ENCODE peak calls at places on chromosomes 11 and 22, in seven cellular contexts. T is lung, S is RWPE1, D is transverse colon, I is heart left ventricle, V is left ventricle myocardium inferior, O is SK-N-SH. N is an unnamed sample.

GRCh38 chr22:26431151-26431995 is 2.3 kb downstream of the ASPHD2 start:
- DNase-seq in T (no peak), S (no peak), D (no peak), I (no peak), V (no peak), O (no peak), N (no peak)

GRCh38 chr11:59801981-59802638 is 8.5 kb downstream of the MRPL16 start:
- DNase-seq in T (no peak), S (no peak), D (no peak), I (peak), V (no peak), O (peak), N (no peak)

GRCh38 chr11:104731890-104732289 is 166.4 kb downstream of the CASP12 start:
- DNase-seq in T (no peak), S (no peak), D (no peak), I (no peak), V (no peak), O (no peak), N (no peak)

GRCh38 chr22:50269573-50270301 is 443 bp downstream of the MAPK11 start:
- DNase-seq in T (no peak), S (no peak), D (no peak), I (no peak), V (peak), O (peak), N (peak)

GRCh38 chr11:26584818-26585217 is 12.8 kb upstream of the MUC15 start:
- DNase-seq in T (no peak), S (peak), D (no peak), I (no peak), V (no peak), O (no peak), N (peak)

GRCh38 chr11:131838016-131838415 is 467.6 kb downstream of the NTM start:
- DNase-seq in T (no peak), S (no peak), D (no peak), I (no peak), V (no peak), O (no peak), N (no peak)

GRCh38 chr22:30286813-30287625 is 2.3 kb downstream of the CASTOR1 start:
- DNase-seq in T (peak), S (no peak), D (peak), I (peak), V (peak), O (peak), N (peak)

GRCh38 chr22:44063462-44064371 is 39.6 kb downstream of the PARVB start:
- DNase-seq in T (no peak), S (no peak), D (no peak), I (no peak), V (no peak), O (no peak), N (no peak)

GRCh38 chr11:64888761-64889511 is 10.5 kb upstream of the EHD1 start:
- DNase-seq in T (no peak), S (no peak), D (peak), I (no peak), V (no peak), O (no peak), N (peak)
- H3K27ac ChIP-seq in T (no peak), S (peak), D (peak), I (no peak), V (peak), O (no peak), N (peak)

GRCh38 chr11:113193894-113194293 is 120.5 kb upstream of the TTC12 start:
- DNase-seq in T (no peak), S (no peak), D (no peak), I (peak), V (peak), O (peak), N (no peak)

GRCh38 chr11:113189909-113190667 is 124.3 kb upstream of the TTC12 start:
- DNase-seq in T (no peak), S (peak), D (no peak), I (peak), V (peak), O (no peak), N (no peak)

GRCh38 chr11:113192121-113192925 is 122.1 kb upstream of the TTC12 start:
- DNase-seq in T (no peak), S (no peak), D (no peak), I (no peak), V (no peak), O (peak), N (no peak)

GRCh38 chr11:113195728-113196127 is 118.7 kb upstream of the TTC12 start:
- DNase-seq in T (no peak), S (no peak), D (no peak), I (no peak), V (no peak), O (no peak), N (no peak)

DNA sequence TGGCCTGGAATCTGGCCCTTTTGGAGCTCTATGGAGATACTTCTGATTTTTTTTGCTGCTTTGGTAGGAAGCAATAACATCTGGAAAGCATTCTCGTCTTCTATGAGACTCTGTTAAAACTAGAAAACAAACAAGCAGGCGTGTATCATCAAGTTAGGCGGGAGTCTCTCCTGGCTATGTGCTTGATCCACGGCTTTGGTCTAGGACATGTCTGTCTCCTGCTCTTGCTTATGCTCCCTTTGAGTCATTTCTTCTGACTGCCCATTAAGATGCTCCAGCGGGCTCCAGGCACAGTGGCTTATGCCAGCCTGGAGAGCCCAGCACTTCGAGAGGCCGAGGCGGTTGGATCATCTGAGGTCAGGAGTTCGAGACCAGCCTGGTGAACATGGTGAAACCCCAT is 121.3 kb upstream of the TTC12 start:
- DNase-seq in T (no peak), S (no peak), D (no peak), I (no peak), V (no peak), O (no peak), N (no peak)
- H3K27ac ChIP-seq in T (no peak), S (no peak), D (no peak), I (peak), V (peak), O (peak), N (peak)

GRCh38 chr22:46075764-46076531 is 74.4 kb upstream of the PPARA start:
- DNase-seq in T (no peak), S (no peak), D (peak), I (peak), V (peak), O (no peak), N (no peak)

GRCh38 chr22:46078241-46079092 is 71.9 kb upstream of the PPARA start:
- DNase-seq in T (peak), S (peak), D (peak), I (peak), V (peak), O (peak), N (no peak)

GRCh38 chr22:46077669-46078099 is 72.6 kb upstream of the PPARA start:
- DNase-seq in T (no peak), S (no peak), D (peak), I (peak), V (peak), O (no peak), N (no peak)

GRCh38 chr22:46074771-46075551 is 75.4 kb upstream of the PPARA start:
- DNase-seq in T (no peak), S (no peak), D (peak), I (peak), V (peak), O (no peak), N (no peak)

GRCh38 chr22:46076651-46077339 is 73.5 kb upstream of the PPARA start:
- DNase-seq in T (peak), S (no peak), D (peak), I (peak), V (peak), O (no peak), N (no peak)
- H3K27ac ChIP-seq in T (peak), S (peak), D (peak), I (peak), V (peak), O (peak), N (no peak)

DNA sequence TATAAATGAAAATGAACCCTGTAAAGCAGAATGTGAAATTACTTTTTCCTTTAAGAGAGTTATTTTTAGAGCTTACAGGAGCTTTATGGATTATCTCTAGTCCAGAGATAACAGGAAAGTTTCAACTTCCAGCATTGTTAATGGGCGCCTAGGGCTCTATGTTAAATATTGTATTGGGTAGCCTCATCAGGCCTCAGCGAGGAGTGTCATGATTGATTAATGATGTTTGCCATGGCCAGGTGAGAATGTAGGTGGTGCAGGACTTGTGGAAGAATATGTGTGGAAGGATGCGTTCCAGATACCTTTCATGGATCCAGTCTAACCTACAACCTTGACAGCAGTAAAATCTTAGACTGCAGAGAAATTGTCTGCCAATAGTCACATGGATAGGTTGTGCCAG is 50.6 kb downstream of the ME3 start:
- DNase-seq in T (no peak), S (no peak), D (no peak), I (no peak), V (no peak), O (no peak), N (no peak)
- H3K27ac ChIP-seq in T (no peak), S (no peak), D (no peak), I (peak), V (peak), O (no peak), N (no peak)

GRCh38 chr22:28670691-28671261 is 8.9 kb downstream of the TTC28 start:
- DNase-seq in T (no peak), S (no peak), D (no peak), I (no peak), V (no peak), O (no peak), N (no peak)

GRCh38 chr22:28670153-28670552 is 9.5 kb downstream of the TTC28 start:
- DNase-seq in T (no peak), S (no peak), D (no peak), I (no peak), V (no peak), O (no peak), N (no peak)

GRCh38 chr22:28674121-28674563 is 5.5 kb downstream of the TTC28 start:
- DNase-seq in T (no peak), S (no peak), D (no peak), I (no peak), V (no peak), O (peak), N (no peak)

DNA sequence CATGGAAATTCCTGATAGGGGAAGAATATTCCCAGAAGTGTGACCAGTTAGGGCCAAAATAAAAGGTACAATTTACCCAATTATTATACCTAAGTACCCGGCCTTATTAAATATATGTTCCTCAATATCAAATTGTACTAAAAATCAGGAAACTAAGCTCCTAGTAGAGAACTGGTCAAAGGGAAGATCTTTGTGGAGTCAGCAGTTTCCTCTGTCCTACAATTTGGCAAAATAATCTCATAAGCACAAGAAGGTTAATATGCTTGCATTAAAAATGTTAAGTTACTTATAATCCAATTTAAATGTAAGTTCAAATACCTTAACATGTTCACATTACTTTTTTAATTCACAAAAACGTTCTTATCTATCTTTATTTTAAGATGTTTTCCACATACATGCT is 10.3 kb downstream of the TTC28 start:
- DNase-seq in T (no peak), S (no peak), D (no peak), I (no peak), V (no peak), O (no peak), N (no peak)
- H3K27ac ChIP-seq in T (no peak), S (no peak), D (no peak), I (no peak), V (no peak), O (no peak), N (no peak)

DNA sequence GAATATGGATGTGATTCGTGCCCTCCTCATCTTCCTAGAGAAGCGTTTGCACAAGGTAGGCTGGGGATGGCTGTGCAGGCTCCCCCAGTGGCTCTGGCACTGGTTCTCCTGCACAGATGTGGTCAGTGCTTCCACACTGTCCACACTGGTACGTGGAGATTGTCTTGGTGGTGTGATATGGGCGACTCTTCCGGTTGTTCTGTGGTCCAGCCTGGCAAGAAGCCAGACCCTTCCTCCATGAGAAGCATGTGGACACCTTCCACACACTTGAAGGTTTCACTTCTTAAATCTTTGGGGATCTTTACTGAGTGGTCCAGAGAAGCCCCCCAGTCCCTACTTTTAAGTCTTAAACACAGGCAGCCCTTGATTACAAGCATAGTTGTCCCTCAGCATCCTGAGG is 3.8 kb downstream of the RIC8A start:
- DNase-seq in T (no peak), S (no peak), D (no peak), I (no peak), V (no peak), O (no peak), N (no peak)
- H3K27ac ChIP-seq in T (no peak), S (peak), D (no peak), I (no peak), V (no peak), O (no peak), N (no peak)